ENCODE peak calls at places on chromosome 21, in four cellular contexts. One of them, this sample, is unnamed.

GRCh38 chr21:30083120-30083945 is 83.3 kb downstream of the CLDN17 start:
- DNase-seq in IMR-90: no peak
- DNase-seq in left ventricle myocardium inferior: no peak
- DNase-seq in heart left ventricle: no peak
- DNase-seq in this sample: no peak

GRCh38 chr21:31660134-31660565 is 657 bp downstream of the SOD1 start:
- DNase-seq in left ventricle myocardium inferior: no peak
- DNase-seq in heart left ventricle: no peak
- DNase-seq in IMR-90: no peak
- DNase-seq in this sample: no peak

GRCh38 chr21:43819511-43820405 is 30.4 kb downstream of the RRP1 start:
- DNase-seq in left ventricle myocardium inferior: no peak
- DNase-seq in heart left ventricle: no peak
- DNase-seq in IMR-90: no peak
- DNase-seq in this sample: no peak

GRCh38 chr21:18743523-18743922 is 339.9 kb upstream of the TMPRSS15 start:
- DNase-seq in heart left ventricle: no peak
- DNase-seq in IMR-90: no peak
- DNase-seq in left ventricle myocardium inferior: no peak
- DNase-seq in this sample: no peak

GRCh38 chr21:37784591-37785318 is 131.5 kb downstream of the KCNJ6 start:
- DNase-seq in IMR-90: no peak
- DNase-seq in left ventricle myocardium inferior: no peak
- DNase-seq in heart left ventricle: no peak
- DNase-seq in this sample: no peak

GRCh38 chr21:35227774-35228173 is 178.7 kb upstream of the RUNX1 start:
- DNase-seq in heart left ventricle: no peak
- DNase-seq in IMR-90: no peak
- DNase-seq in left ventricle myocardium inferior: no peak
- DNase-seq in this sample: no peak

GRCh38 chr21:25273945-25274344 is 333.3 kb downstream of the MRPL39 start:
- DNase-seq in left ventricle myocardium inferior: no peak
- DNase-seq in IMR-90: no peak
- DNase-seq in heart left ventricle: no peak
- DNase-seq in this sample: no peak

GRCh38 chr21:32182449-32182848 is 96.4 kb downstream of the MIS18A start:
- DNase-seq in IMR-90: no peak
- DNase-seq in heart left ventricle: no peak
- DNase-seq in left ventricle myocardium inferior: no peak
- DNase-seq in this sample: no peak

GRCh38 chr21:33640697-33641338 is 723 bp downstream of the CRYZL1 start:
- DNase-seq in left ventricle myocardium inferior: no peak
- DNase-seq in IMR-90: peak; percentile 22
- DNase-seq in heart left ventricle: no peak
- DNase-seq in this sample: no peak

GRCh38 chr21:25506887-25507286 is 100.4 kb downstream of the MRPL39 start:
- DNase-seq in heart left ventricle: no peak
- DNase-seq in left ventricle myocardium inferior: no peak
- DNase-seq in IMR-90: peak; percentile 91
- DNase-seq in this sample: no peak

GRCh38 chr21:26070822-26071425 is 99.6 kb downstream of the APP start:
- DNase-seq in left ventricle myocardium inferior: no peak
- DNase-seq in heart left ventricle: no peak
- DNase-seq in IMR-90: peak; percentile 45
- DNase-seq in this sample: no peak

GRCh38 chr21:32382108-32382601 is 10.7 kb downstream of the URB1 start:
- DNase-seq in heart left ventricle: no peak
- DNase-seq in left ventricle myocardium inferior: no peak
- DNase-seq in IMR-90: peak; percentile 36
- DNase-seq in this sample: no peak

GRCh38 chr21:18549214-18549905 is 145.8 kb upstream of the TMPRSS15 start:
- DNase-seq in left ventricle myocardium inferior: no peak
- DNase-seq in heart left ventricle: no peak
- DNase-seq in IMR-90: no peak
- DNase-seq in this sample: no peak

GRCh38 chr21:33424214-33424613 is 21.0 kb downstream of the IFNGR2 start:
- DNase-seq in heart left ventricle: no peak
- DNase-seq in left ventricle myocardium inferior: no peak
- DNase-seq in IMR-90: no peak
- DNase-seq in this sample: no peak

GRCh38 chr21:29371464-29371863 is 72.7 kb downstream of the BACH1 start:
- DNase-seq in IMR-90: no peak
- DNase-seq in left ventricle myocardium inferior: no peak
- DNase-seq in heart left ventricle: no peak
- DNase-seq in this sample: no peak

GRCh38 chr21:43913928-43914327 is 48.9 kb downstream of the AGPAT3 start:
- DNase-seq in left ventricle myocardium inferior: no peak
- DNase-seq in IMR-90: peak; percentile 64
- DNase-seq in heart left ventricle: peak; percentile 70
- DNase-seq in this sample: no peak

GRCh38 chr21:30577766-30578165 is 12.4 kb downstream of the KRTAP22-2 start:
- DNase-seq in IMR-90: no peak
- DNase-seq in left ventricle myocardium inferior: no peak
- DNase-seq in heart left ventricle: no peak
- DNase-seq in this sample: no peak

GRCh38 chr21:43291347-43291950 is 122.6 kb downstream of the CRYAA start:
- DNase-seq in left ventricle myocardium inferior: peak; percentile 3
- DNase-seq in heart left ventricle: peak; percentile 18
- DNase-seq in IMR-90: no peak
- DNase-seq in this sample: no peak

GRCh38 chr21:17758703-17759102 is 60.5 kb downstream of the C21orf91 start:
- DNase-seq in heart left ventricle: no peak
- DNase-seq in IMR-90: no peak
- DNase-seq in left ventricle myocardium inferior: no peak
- DNase-seq in this sample: no peak

GRCh38 chr21:42237577-42237976 is 18.6 kb downstream of the ABCG1 start:
- DNase-seq in heart left ventricle: no peak
- DNase-seq in IMR-90: no peak
- DNase-seq in left ventricle myocardium inferior: no peak
- DNase-seq in this sample: no peak
- H3K4me1 ChIP-seq in heart left ventricle: peaks cover 53% of the 10 kb centered on the region
- H3K4me1 ChIP-seq in IMR-90: peaks cover 21% of the 10 kb centered on the region
- H3K4me1 ChIP-seq in left ventricle myocardium inferior: peaks cover 68% of the 10 kb centered on the region
- H3K4me1 ChIP-seq in this sample: peaks cover 22% of the 10 kb centered on the region

DNA sequence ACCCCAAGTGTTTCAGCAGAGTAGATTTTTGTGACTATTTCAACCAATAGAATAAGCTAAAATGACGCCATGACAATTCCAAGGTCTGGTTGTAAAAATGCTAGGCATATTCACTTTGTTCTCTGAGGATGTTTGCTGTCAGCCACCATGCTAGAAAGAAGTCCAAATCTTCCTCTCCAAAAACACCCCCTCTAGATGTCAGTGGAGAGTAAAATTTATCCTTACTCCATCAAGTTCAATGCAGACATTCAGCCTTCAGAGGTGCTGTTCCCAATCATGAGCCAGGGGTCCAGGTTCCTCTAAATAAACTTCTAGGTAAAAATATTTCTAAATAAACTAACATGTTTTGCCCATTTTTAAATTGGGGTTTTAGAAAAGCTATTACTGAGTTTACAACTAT is 395.4 kb upstream of the ADAMTS5 start:
- DNase-seq in IMR-90: no peak
- DNase-seq in left ventricle myocardium inferior: no peak
- DNase-seq in heart left ventricle: no peak
- DNase-seq in this sample: no peak
- TF ChIP-seq CTCF in IMR-90: peak; percentile 11
- TF ChIP-seq CTCF in left ventricle myocardium inferior: peak; percentile 59
- TF ChIP-seq CTCF in heart left ventricle: peak; percentile 22
- TF ChIP-seq CTCF in this sample: no peak

DNA sequence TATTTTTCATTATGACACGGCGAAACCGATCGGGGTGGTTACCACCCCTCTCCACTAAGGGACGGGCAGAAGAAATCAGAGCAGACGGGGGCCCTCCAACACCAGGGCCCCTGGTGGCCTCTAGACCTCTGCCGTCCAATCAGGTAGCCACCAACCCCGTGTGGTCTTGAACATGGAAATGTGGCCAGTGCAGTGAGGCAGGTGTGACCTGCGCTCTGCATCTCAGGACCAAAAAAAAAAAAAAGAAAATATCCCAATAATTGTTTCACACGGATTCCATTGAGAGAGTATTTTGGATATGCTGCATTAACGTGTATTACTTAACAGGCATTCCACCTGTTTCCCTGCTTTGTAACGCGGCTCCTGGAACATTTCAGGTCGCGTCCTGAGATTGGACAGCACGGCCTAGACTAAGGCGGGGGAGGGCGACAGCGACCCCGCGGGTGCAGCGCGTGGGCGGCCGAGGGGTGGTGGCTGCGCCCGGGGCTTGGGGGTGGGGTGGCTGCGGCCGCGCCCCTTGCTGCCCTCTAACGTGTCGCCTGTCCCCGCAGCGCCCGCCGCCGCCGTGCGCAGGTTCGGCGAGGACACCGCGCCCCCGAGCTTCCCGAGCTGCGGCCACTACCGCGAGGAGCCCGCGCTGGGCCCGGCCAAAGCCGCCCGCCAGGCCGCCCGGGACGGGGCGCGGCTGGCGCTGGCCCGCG is 48.3 kb downstream of the SIM2 start:
- DNase-seq in left ventricle myocardium inferior: peak; percentile 23
- DNase-seq in heart left ventricle: no peak
- DNase-seq in IMR-90: no peak
- DNase-seq in this sample: no peak
- H3K9me3 ChIP-seq in left ventricle myocardium inferior: no peaks in the 10 kb centered on the region
- H3K9me3 ChIP-seq in heart left ventricle: no peaks in the 10 kb centered on the region
- H3K9me3 ChIP-seq in IMR-90: no peaks in the 10 kb centered on the region
- H3K9me3 ChIP-seq in this sample: no peaks in the 10 kb centered on the region

GRCh38 chr21:39430457-39430856 is 15.1 kb downstream of the LCA5L start:
- DNase-seq in left ventricle myocardium inferior: no peak
- DNase-seq in IMR-90: no peak
- DNase-seq in heart left ventricle: no peak
- DNase-seq in this sample: no peak

GRCh38 chr21:39430016-39430415 is 15.6 kb downstream of the LCA5L start:
- DNase-seq in left ventricle myocardium inferior: no peak
- DNase-seq in heart left ventricle: no peak
- DNase-seq in IMR-90: no peak
- DNase-seq in this sample: no peak

GRCh38 chr21:39429445-39429844 is 16.1 kb downstream of the LCA5L start:
- DNase-seq in IMR-90: no peak
- DNase-seq in heart left ventricle: no peak
- DNase-seq in left ventricle myocardium inferior: no peak
- DNase-seq in this sample: no peak

GRCh38 chr21:39434950-39435349 is 10.6 kb downstream of the LCA5L start:
- DNase-seq in heart left ventricle: no peak
- DNase-seq in left ventricle myocardium inferior: no peak
- DNase-seq in IMR-90: peak; percentile 33
- DNase-seq in this sample: no peak

DNA sequence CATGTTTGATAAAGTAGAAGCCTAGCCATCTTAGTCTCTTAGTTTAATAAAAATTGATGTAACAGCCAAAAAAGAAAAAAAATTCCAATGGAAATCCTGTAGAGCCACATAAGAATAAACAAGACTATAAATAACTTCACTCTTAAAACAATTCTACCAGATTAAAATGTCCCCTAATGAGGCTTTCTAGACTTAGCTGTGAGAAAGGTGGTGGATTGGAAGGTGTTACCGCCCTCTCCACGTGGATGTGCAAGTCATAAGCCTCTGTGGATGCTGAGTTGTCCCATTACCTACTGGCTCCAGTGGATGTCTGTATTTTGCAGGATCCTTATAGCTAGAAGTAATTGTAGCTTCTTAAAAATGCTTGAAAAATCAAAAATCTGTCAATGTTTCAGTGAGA is 14.6 kb downstream of the LCA5L start:
- DNase-seq in left ventricle myocardium inferior: no peak
- DNase-seq in IMR-90: no peak
- DNase-seq in heart left ventricle: no peak
- DNase-seq in this sample: no peak
- H3K4me1 ChIP-seq in left ventricle myocardium inferior: no peaks in the 10 kb centered on the region
- H3K4me1 ChIP-seq in IMR-90: peaks cover 6% of the 10 kb centered on the region
- H3K4me1 ChIP-seq in heart left ventricle: no peaks in the 10 kb centered on the region
- H3K4me1 ChIP-seq in this sample: no peaks in the 10 kb centered on the region

GRCh38 chr21:21921410-21922232 is 923.4 kb downstream of the NCAM2 start:
- DNase-seq in left ventricle myocardium inferior: no peak
- DNase-seq in heart left ventricle: no peak
- DNase-seq in IMR-90: peak; percentile 11
- DNase-seq in this sample: no peak
- TF ChIP-seq CTCF in left ventricle myocardium inferior: peak; percentile 57
- TF ChIP-seq CTCF in heart left ventricle: no peak
- TF ChIP-seq CTCF in IMR-90: peak; percentile 53
- TF ChIP-seq CTCF in this sample: no peak

GRCh38 chr21:27371688-27372331 is 404.9 kb upstream of the ADAMTS5 start:
- DNase-seq in IMR-90: peak; percentile 71
- DNase-seq in heart left ventricle: no peak
- DNase-seq in left ventricle myocardium inferior: no peak
- DNase-seq in this sample: no peak
- H3K9me3 ChIP-seq in IMR-90: no peaks in the 10 kb centered on the region
- H3K9me3 ChIP-seq in heart left ventricle: no peaks in the 10 kb centered on the region
- H3K9me3 ChIP-seq in left ventricle myocardium inferior: no peaks in the 10 kb centered on the region
- H3K9me3 ChIP-seq in this sample: no peaks in the 10 kb centered on the region

DNA sequence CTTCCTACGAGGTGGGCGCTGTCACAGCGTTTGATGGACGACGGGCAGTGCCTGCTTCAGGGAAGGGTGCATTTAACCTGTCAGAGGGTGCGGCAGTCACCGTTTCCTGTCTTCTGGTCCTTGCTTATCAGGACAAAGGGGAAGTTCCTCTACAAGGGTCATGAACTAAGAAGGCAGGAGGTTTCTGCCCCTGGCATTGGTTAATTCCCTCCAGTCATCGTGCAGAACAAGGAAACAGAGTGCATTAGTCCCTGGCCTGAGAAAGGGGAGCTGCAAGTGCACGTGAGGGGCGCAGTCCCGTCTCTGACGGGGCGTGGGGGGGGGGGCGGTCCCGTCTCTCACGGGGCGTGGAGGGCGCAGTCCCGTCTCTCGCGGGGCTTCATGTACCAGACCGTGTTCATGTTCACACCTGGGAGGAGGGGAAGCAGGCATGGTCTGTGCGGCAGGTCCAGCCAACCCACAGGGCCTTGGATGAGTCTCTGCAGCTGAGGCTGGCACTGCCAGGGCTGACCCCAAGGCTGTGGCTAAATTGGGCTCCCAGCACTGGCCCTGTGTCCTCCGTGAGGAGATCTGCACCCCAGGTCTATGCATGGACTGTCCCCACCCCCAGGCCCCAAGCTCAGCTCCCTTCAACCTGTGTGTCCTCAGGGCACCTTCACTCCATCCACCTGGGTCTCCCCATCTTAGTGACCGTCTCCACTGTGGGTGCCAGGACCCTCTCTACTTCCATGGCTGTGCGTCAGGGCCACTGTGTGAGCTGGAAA is 89.2 kb upstream of the COL6A1 start:
- DNase-seq in left ventricle myocardium inferior: peak; percentile 35
- DNase-seq in heart left ventricle: peak; percentile 23
- DNase-seq in IMR-90: no peak
- DNase-seq in this sample: no peak
- H3K4me1 ChIP-seq in left ventricle myocardium inferior: peaks cover 33% of the 10 kb centered on the region
- H3K4me1 ChIP-seq in heart left ventricle: peaks cover 1% of the 10 kb centered on the region
- H3K4me1 ChIP-seq in IMR-90: peaks cover 9% of the 10 kb centered on the region
- H3K4me1 ChIP-seq in this sample: no peaks in the 10 kb centered on the region

DNA sequence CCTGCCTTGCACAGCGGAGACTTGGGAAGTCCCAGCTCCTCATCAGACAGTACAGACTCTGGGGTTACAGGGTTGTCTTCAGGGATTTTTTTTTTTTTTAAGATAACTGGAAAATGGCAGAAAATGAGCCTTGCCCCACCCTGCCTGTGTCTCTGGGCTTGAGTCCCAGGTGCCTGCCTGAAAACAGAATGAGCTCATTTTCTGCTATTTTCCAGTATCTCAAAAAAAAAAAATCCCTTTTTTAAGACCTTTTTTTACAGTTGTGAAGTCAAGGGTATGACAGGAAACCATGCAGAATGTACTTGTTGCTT is 10.1 kb downstream of the SLX9 start:
- DNase-seq in IMR-90: no peak
- DNase-seq in left ventricle myocardium inferior: no peak
- DNase-seq in heart left ventricle: no peak
- DNase-seq in this sample: no peak
- TF ChIP-seq CTCF in IMR-90: no peak
- TF ChIP-seq CTCF in left ventricle myocardium inferior: peak; percentile 7
- TF ChIP-seq CTCF in heart left ventricle: no peak
- TF ChIP-seq CTCF in this sample: no peak

This sample was measured in ascending aorta.